ENCODE peak calls at places on chromosomes 2 and 18, in four cellular contexts. C is fibroblast of lung, U is Karpas-422, K is OCI-LY7. O is an unnamed sample.

GRCh38 chr2:107187870-107188269 is 301.9 kb upstream of the ST6GAL2 start:
- DNase-seq in C (no peak), U (peak), K (no peak), O (no peak)

GRCh38 chr18:11362856-11363255 is 213.5 kb upstream of the PIEZO2 start:
- DNase-seq in C (no peak), U (no peak), K (no peak), O (no peak)

GRCh38 chr2:239047861-239048260 is 200.0 kb downstream of the TWIST2 start:
- DNase-seq in C (no peak), U (no peak), K (no peak), O (no peak)

GRCh38 chr2:15066138-15066537 is 433.6 kb downstream of the LRATD1 start:
- DNase-seq in C (no peak), U (no peak), K (no peak), O (no peak)

GRCh38 chr2:218319813-218320360 is 27.6 kb upstream of the TMBIM1 start:
- DNase-seq in C (no peak), U (no peak), K (no peak), O (no peak)

GRCh38 chr2:205495819-205496218 is 186.5 kb upstream of the NRP2 start:
- DNase-seq in C (no peak), U (no peak), K (no peak), O (no peak)

GRCh38 chr2:57981369-57981768 is 65.2 kb upstream of the VRK2 start:
- DNase-seq in C (peak), U (no peak), K (no peak), O (no peak)

GRCh38 chr2:85628658-85629057 is 12.7 kb downstream of the USP39 start:
- DNase-seq in C (no peak), U (no peak), K (no peak), O (no peak)

GRCh38 chr2:241958818-241959545 is 89.5 kb downstream of the RTP5 start:
- DNase-seq in C (no peak), U (no peak), K (no peak), O (no peak)

GRCh38 chr2:111669928-111670695 is 213.9 kb downstream of the ANAPC1 start:
- DNase-seq in C (peak), U (no peak), K (peak), O (no peak)

GRCh38 chr2:100252811-100253698 is 69.2 kb downstream of the LONRF2 start:
- DNase-seq in C (no peak), U (no peak), K (no peak), O (no peak)

GRCh38 chr18:44643004-44643403 is 37.7 kb upstream of the SETBP1 start:
- DNase-seq in C (no peak), U (no peak), K (no peak), O (no peak)

GRCh38 chr2:112692496-112692911 is 28.3 kb upstream of the NT5DC4 start:
- DNase-seq in C (peak), U (no peak), K (peak), O (peak)

GRCh38 chr2:11234309-11234708 is 79.0 kb downstream of the SLC66A3 start:
- DNase-seq in C (peak), U (peak), K (peak), O (no peak)

GRCh38 chr2:191231995-191232394 is 13.2 kb upstream of the MYO1B start:
- DNase-seq in C (peak), U (peak), K (no peak), O (no peak)

GRCh38 chr2:118535171-118535817 is 312.2 kb downstream of the EN1 start:
- DNase-seq in C (no peak), U (no peak), K (no peak), O (no peak)

GRCh38 chr18:42801706-42802105 is 313.8 kb downstream of the RIT2 start:
- DNase-seq in C (peak), U (no peak), K (no peak), O (no peak)

GRCh38 chr2:148253716-148254115 is 232.8 kb downstream of the MBD5 start:
- DNase-seq in C (peak), U (peak), K (peak), O (no peak)

DNA sequence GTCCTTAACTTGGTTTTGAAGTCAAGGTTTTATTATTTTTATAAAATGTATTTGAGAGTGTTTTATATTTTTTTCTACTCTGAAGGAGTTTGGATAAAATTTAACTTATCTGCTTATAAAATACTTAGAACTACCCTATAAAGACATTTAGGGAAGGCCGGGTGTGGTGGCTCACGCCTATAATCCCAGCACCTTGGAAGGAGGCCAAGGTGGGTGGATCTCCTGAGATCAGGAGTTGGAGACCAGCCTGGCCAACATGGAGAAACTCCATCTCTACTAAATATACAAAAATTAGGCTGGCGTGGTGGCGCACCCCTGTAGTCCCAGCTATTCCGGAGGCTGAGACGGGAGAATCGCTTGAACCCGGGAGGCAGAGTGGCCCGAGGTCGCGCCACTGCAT is 486.4 kb downstream of the DSC3 start:
- DNase-seq in C (no peak), U (no peak), K (no peak), O (no peak)
- H3K4me2 ChIP-seq in C (no peak), U (no peak), K (no peak), O (no peak)

DNA sequence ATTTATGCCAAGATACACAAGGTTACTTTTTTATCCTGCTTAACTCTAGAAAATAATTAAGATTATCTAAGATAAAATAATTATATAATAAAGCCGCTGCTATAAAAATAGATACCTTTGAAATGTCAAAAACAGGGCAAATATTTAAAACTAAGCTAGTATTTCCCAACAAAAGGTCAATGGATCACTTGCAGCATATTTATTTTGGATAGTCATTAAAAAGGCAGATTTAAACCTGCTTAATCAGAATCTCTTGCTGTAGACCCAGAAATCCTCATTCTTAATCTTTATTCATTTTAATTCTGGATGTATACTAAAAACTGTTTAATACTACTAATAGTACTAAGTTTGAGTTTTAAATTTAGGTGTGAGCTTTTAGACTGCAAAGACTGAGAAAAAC is 139.0 kb upstream of the CWC22 start:
- DNase-seq in C (no peak), U (no peak), K (no peak), O (no peak)
- H3K4me2 ChIP-seq in C (no peak), U (no peak), K (no peak), O (no peak)

GRCh38 chr2:65309699-65310098 is 82.1 kb downstream of the ACTR2 start:
- DNase-seq in C (no peak), U (no peak), K (no peak), O (no peak)
- H3K4me2 ChIP-seq in C (no peak), U (no peak), K (no peak), O (no peak)

DNA sequence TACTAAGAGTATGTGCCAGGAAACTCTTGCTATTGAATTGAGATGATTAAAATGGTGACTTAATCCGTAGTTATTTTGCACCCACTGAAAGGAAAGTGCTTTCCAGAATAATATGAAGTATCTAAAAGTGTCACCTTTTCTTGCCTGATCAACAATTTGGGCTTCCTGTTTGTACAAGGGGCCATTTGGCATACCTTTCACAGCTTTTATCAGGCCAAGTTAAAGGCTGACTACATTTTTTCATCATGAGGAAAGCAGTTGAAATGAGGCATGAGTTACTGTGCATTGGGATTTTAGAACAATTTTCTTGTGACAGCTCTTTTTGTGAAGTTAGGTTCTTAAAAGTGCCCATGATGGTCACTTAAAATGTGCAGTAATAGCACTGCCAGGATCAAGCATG is 11.2 kb downstream of the TSN start:
- DNase-seq in C (no peak), U (no peak), K (no peak), O (no peak)
- H3K4me2 ChIP-seq in C (no peak), U (no peak), K (no peak), O (no peak)

GRCh38 chr2:237025090-237025865 is 60.4 kb upstream of the COPS8 start:
- DNase-seq in C (peak), U (no peak), K (no peak), O (no peak)

GRCh38 chr2:237027712-237028029 is 58.0 kb upstream of the COPS8 start:
- DNase-seq in C (no peak), U (no peak), K (no peak), O (no peak)

GRCh38 chr2:237024255-237024654 is 61.4 kb upstream of the COPS8 start:
- DNase-seq in C (no peak), U (no peak), K (no peak), O (no peak)

GRCh38 chr2:237030382-237030781 is 55.3 kb upstream of the COPS8 start:
- DNase-seq in C (no peak), U (no peak), K (no peak), O (no peak)

GRCh38 chr2:237026981-237027711 is 58.5 kb upstream of the COPS8 start:
- DNase-seq in C (peak), U (peak), K (peak), O (no peak)
- H3K4me2 ChIP-seq in C (no peak), U (no peak), K (no peak), O (no peak)

GRCh38 chr2:26974352-26974751 is 3.9 kb downstream of the MAPRE3 start:
- DNase-seq in C (no peak), U (no peak), K (no peak), O (no peak)
- H3K4me2 ChIP-seq in C (no peak), U (no peak), K (no peak), O (no peak)

GRCh38 chr2:46290019-46290418 is 7.2 kb upstream of the EPAS1 start:
- DNase-seq in C (no peak), U (no peak), K (no peak), O (no peak)
- H3K4me2 ChIP-seq in C (no peak), U (no peak), K (no peak), O (no peak)

DNA sequence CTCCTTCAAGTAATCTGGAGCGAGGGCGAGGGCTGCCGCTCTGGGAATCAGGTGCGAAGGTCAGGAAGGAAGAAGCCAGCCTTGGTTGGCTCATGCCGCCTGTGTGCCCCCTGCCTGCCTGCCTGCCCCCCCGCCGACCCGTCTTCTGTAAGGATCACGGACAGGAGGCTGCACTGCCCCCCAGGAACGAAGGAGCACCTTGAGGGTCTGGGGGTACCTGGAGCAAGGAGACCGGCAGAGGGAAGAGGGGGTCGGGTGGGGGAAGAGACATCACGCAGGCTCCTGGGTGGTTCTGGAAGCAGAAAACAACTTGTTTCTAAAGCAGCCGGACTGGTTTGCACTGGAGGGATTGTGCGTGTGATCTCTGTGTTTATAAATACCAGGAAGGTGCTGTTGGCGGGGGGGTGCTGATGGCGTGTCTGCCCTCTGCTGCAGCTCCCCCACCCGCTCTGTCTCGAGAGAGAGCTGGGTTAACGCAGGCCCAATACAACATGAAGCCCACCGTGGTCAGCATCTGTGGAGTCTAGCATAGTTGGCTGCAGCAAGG is 1.7 kb downstream of the FOSL2 start:
- DNase-seq in C (peak), U (no peak), K (no peak), O (no peak)
- H3K4me2 ChIP-seq in C (peak), U (no peak), K (no peak), O (peak)

GRCh38 chr2:173886613-173887012 is 78.6 kb downstream of the SP3 start:
- DNase-seq in C (no peak), U (no peak), K (no peak), O (no peak)

GRCh38 chr2:173881466-173881865 is 83.7 kb downstream of the SP3 start:
- DNase-seq in C (peak), U (peak), K (peak), O (no peak)

GRCh38 chr2:173881886-173882285 is 83.3 kb downstream of the SP3 start:
- DNase-seq in C (no peak), U (peak), K (peak), O (no peak)

GRCh38 chr2:173880561-173880960 is 84.6 kb downstream of the SP3 start:
- DNase-seq in C (no peak), U (peak), K (no peak), O (no peak)

DNA sequence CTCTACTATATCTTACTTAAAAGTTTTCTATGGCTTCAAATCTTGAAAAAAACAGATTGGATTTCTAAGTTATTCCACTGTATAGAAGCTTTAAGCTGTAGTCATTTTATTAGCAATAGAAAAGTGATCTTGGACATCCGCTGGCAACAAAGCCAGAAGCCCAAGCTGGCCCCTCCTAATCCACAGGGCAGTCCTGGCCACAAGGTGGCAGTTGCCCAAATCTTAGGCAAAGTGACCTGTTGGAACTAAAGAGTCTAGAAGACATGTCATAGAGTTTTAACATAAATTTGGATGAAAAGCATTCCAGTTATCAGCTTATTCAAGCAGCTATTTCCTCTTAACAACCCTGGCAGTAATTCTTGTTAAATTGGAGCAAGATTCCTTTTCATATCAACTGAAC is 80.8 kb downstream of the SP3 start:
- DNase-seq in C (peak), U (peak), K (peak), O (no peak)
- H3K4me2 ChIP-seq in C (no peak), U (peak), K (no peak), O (no peak)